ENCODE peak calls at places on chromosomes 13 and 19, in five cellular contexts. One of them, this sample, is unnamed.

GRCh38 chr19:18629166-18630088 is 7.4 kb upstream of the KLHL26 start:
- ATAC-seq in activated T-helper 17 cell treated with anti-CD3 and anti-CD28 coated beads, Interleukin-2, amount 50 U/mL, for 72 hours: no peak
- ATAC-seq in pancreas: peak
- ATAC-seq in CD4-positive, alpha-beta T cell: no peak
- ATAC-seq in lower lobe of right lung: peak
- ATAC-seq in this sample: peak

GRCh38 chr13:98556968-98557591 is 19.8 kb downstream of the STK24 start:
- ATAC-seq in CD4-positive, alpha-beta T cell: peak
- ATAC-seq in activated T-helper 17 cell treated with anti-CD3 and anti-CD28 coated beads, Interleukin-2, amount 50 U/mL, for 72 hours: peak
- ATAC-seq in lower lobe of right lung: peak
- ATAC-seq in pancreas: peak
- ATAC-seq in this sample: no peak

GRCh38 chr19:41411682-41412265 is 14.2 kb downstream of the BCKDHA start:
- ATAC-seq in pancreas: peak
- ATAC-seq in activated T-helper 17 cell treated with anti-CD3 and anti-CD28 coated beads, Interleukin-2, amount 50 U/mL, for 72 hours: no peak
- ATAC-seq in lower lobe of right lung: no peak
- ATAC-seq in CD4-positive, alpha-beta T cell: no peak
- ATAC-seq in this sample: no peak

GRCh38 chr13:23504188-23504587 is 66.0 kb upstream of the TNFRSF19 start:
- ATAC-seq in pancreas: no peak
- ATAC-seq in activated T-helper 17 cell treated with anti-CD3 and anti-CD28 coated beads, Interleukin-2, amount 50 U/mL, for 72 hours: no peak
- ATAC-seq in CD4-positive, alpha-beta T cell: no peak
- ATAC-seq in lower lobe of right lung: no peak
- ATAC-seq in this sample: no peak

GRCh38 chr13:107450931-107451330 is 764.4 kb downstream of the LIG4 start:
- ATAC-seq in lower lobe of right lung: peak
- ATAC-seq in CD4-positive, alpha-beta T cell: no peak
- ATAC-seq in pancreas: no peak
- ATAC-seq in activated T-helper 17 cell treated with anti-CD3 and anti-CD28 coated beads, Interleukin-2, amount 50 U/mL, for 72 hours: no peak
- ATAC-seq in this sample: peak

GRCh38 chr13:70339738-70340137 is 231.5 kb upstream of the KLHL1 start:
- ATAC-seq in CD4-positive, alpha-beta T cell: no peak
- ATAC-seq in lower lobe of right lung: no peak
- ATAC-seq in activated T-helper 17 cell treated with anti-CD3 and anti-CD28 coated beads, Interleukin-2, amount 50 U/mL, for 72 hours: no peak
- ATAC-seq in pancreas: peak
- ATAC-seq in this sample: no peak

GRCh38 chr19:50458396-50459066 is 17.8 kb upstream of the EMC10 start:
- ATAC-seq in lower lobe of right lung: no peak
- ATAC-seq in CD4-positive, alpha-beta T cell: no peak
- ATAC-seq in pancreas: no peak
- ATAC-seq in activated T-helper 17 cell treated with anti-CD3 and anti-CD28 coated beads, Interleukin-2, amount 50 U/mL, for 72 hours: no peak
- ATAC-seq in this sample: no peak

GRCh38 chr13:98048263-98048662 is 94.6 kb upstream of the FARP1 start:
- ATAC-seq in lower lobe of right lung: no peak
- ATAC-seq in activated T-helper 17 cell treated with anti-CD3 and anti-CD28 coated beads, Interleukin-2, amount 50 U/mL, for 72 hours: no peak
- ATAC-seq in CD4-positive, alpha-beta T cell: no peak
- ATAC-seq in pancreas: no peak
- ATAC-seq in this sample: no peak

GRCh38 chr13:98423417-98423816 is 153.5 kb downstream of the STK24 start:
- ATAC-seq in pancreas: peak
- ATAC-seq in activated T-helper 17 cell treated with anti-CD3 and anti-CD28 coated beads, Interleukin-2, amount 50 U/mL, for 72 hours: no peak
- ATAC-seq in CD4-positive, alpha-beta T cell: no peak
- ATAC-seq in lower lobe of right lung: no peak
- ATAC-seq in this sample: no peak

GRCh38 chr13:33242984-33243617 is 42.5 kb downstream of the STARD13 start:
- ATAC-seq in activated T-helper 17 cell treated with anti-CD3 and anti-CD28 coated beads, Interleukin-2, amount 50 U/mL, for 72 hours: no peak
- ATAC-seq in pancreas: no peak
- ATAC-seq in CD4-positive, alpha-beta T cell: no peak
- ATAC-seq in lower lobe of right lung: peak
- ATAC-seq in this sample: no peak

GRCh38 chr19:10796653-10797052 is 39.4 kb downstream of the TMED1 start:
- ATAC-seq in CD4-positive, alpha-beta T cell: no peak
- ATAC-seq in lower lobe of right lung: peak
- ATAC-seq in activated T-helper 17 cell treated with anti-CD3 and anti-CD28 coated beads, Interleukin-2, amount 50 U/mL, for 72 hours: no peak
- ATAC-seq in pancreas: no peak
- ATAC-seq in this sample: no peak

GRCh38 chr19:48770734-48771472 is 15.6 kb downstream of the FGF21 start:
- ATAC-seq in lower lobe of right lung: no peak
- ATAC-seq in activated T-helper 17 cell treated with anti-CD3 and anti-CD28 coated beads, Interleukin-2, amount 50 U/mL, for 72 hours: no peak
- ATAC-seq in CD4-positive, alpha-beta T cell: no peak
- ATAC-seq in pancreas: no peak
- ATAC-seq in this sample: no peak

GRCh38 chr19:14775855-14776254 is 2.5 kb downstream of the ADGRE2 start:
- ATAC-seq in activated T-helper 17 cell treated with anti-CD3 and anti-CD28 coated beads, Interleukin-2, amount 50 U/mL, for 72 hours: peak
- ATAC-seq in pancreas: peak
- ATAC-seq in CD4-positive, alpha-beta T cell: no peak
- ATAC-seq in lower lobe of right lung: peak
- ATAC-seq in this sample: no peak

GRCh38 chr19:51253088-51253806 is 2.4 kb downstream of the SIGLECL1 start:
- ATAC-seq in lower lobe of right lung: no peak
- ATAC-seq in CD4-positive, alpha-beta T cell: no peak
- ATAC-seq in activated T-helper 17 cell treated with anti-CD3 and anti-CD28 coated beads, Interleukin-2, amount 50 U/mL, for 72 hours: no peak
- ATAC-seq in pancreas: no peak
- ATAC-seq in this sample: no peak

GRCh38 chr13:40452741-40453665 is 213.4 kb downstream of the FOXO1 start:
- ATAC-seq in lower lobe of right lung: no peak
- ATAC-seq in activated T-helper 17 cell treated with anti-CD3 and anti-CD28 coated beads, Interleukin-2, amount 50 U/mL, for 72 hours: no peak
- ATAC-seq in pancreas: peak
- ATAC-seq in CD4-positive, alpha-beta T cell: no peak
- ATAC-seq in this sample: no peak

GRCh38 chr13:73984949-73985691 is 149.1 kb downstream of the KLF12 start:
- ATAC-seq in pancreas: no peak
- ATAC-seq in lower lobe of right lung: peak
- ATAC-seq in CD4-positive, alpha-beta T cell: peak
- ATAC-seq in activated T-helper 17 cell treated with anti-CD3 and anti-CD28 coated beads, Interleukin-2, amount 50 U/mL, for 72 hours: peak
- ATAC-seq in this sample: no peak

GRCh38 chr13:109862627-109863026 is 76.2 kb upstream of the IRS2 start:
- ATAC-seq in CD4-positive, alpha-beta T cell: no peak
- ATAC-seq in pancreas: peak
- ATAC-seq in activated T-helper 17 cell treated with anti-CD3 and anti-CD28 coated beads, Interleukin-2, amount 50 U/mL, for 72 hours: no peak
- ATAC-seq in lower lobe of right lung: peak
- ATAC-seq in this sample: no peak

GRCh38 chr19:38678217-38678890 is 30.9 kb downstream of the ACTN4 start:
- ATAC-seq in pancreas: no peak
- ATAC-seq in CD4-positive, alpha-beta T cell: no peak
- ATAC-seq in activated T-helper 17 cell treated with anti-CD3 and anti-CD28 coated beads, Interleukin-2, amount 50 U/mL, for 72 hours: no peak
- ATAC-seq in lower lobe of right lung: no peak
- ATAC-seq in this sample: no peak

GRCh38 chr19:3968556-3969434 is 2.1 kb downstream of the DAPK3 start:
- ATAC-seq in activated T-helper 17 cell treated with anti-CD3 and anti-CD28 coated beads, Interleukin-2, amount 50 U/mL, for 72 hours: no peak
- ATAC-seq in lower lobe of right lung: peak
- ATAC-seq in pancreas: peak
- ATAC-seq in CD4-positive, alpha-beta T cell: no peak
- ATAC-seq in this sample: peak

GRCh38 chr13:26699197-26699490 is 61.4 kb downstream of the GPR12 start:
- ATAC-seq in activated T-helper 17 cell treated with anti-CD3 and anti-CD28 coated beads, Interleukin-2, amount 50 U/mL, for 72 hours: no peak
- ATAC-seq in pancreas: no peak
- ATAC-seq in lower lobe of right lung: no peak
- ATAC-seq in CD4-positive, alpha-beta T cell: no peak
- ATAC-seq in this sample: no peak

GRCh38 chr19:48954011-48954594 is 572 bp upstream of the BAX start:
- ATAC-seq in pancreas: peak
- ATAC-seq in activated T-helper 17 cell treated with anti-CD3 and anti-CD28 coated beads, Interleukin-2, amount 50 U/mL, for 72 hours: no peak
- ATAC-seq in lower lobe of right lung: no peak
- ATAC-seq in CD4-positive, alpha-beta T cell: peak
- ATAC-seq in this sample: no peak

GRCh38 chr19:7986321-7987083 is 18.9 kb downstream of the ELAVL1 start:
- ATAC-seq in pancreas: peak
- ATAC-seq in CD4-positive, alpha-beta T cell: no peak
- ATAC-seq in activated T-helper 17 cell treated with anti-CD3 and anti-CD28 coated beads, Interleukin-2, amount 50 U/mL, for 72 hours: no peak
- ATAC-seq in lower lobe of right lung: peak
- ATAC-seq in this sample: no peak

GRCh38 chr19:6588508-6589345 is 2.2 kb downstream of the CD70 start:
- ATAC-seq in lower lobe of right lung: no peak
- ATAC-seq in CD4-positive, alpha-beta T cell: no peak
- ATAC-seq in pancreas: no peak
- ATAC-seq in activated T-helper 17 cell treated with anti-CD3 and anti-CD28 coated beads, Interleukin-2, amount 50 U/mL, for 72 hours: no peak
- ATAC-seq in this sample: no peak

GRCh38 chr19:37979547-37980082 is 72.6 kb downstream of the SIPA1L3 start:
- ATAC-seq in CD4-positive, alpha-beta T cell: no peak
- ATAC-seq in pancreas: peak
- ATAC-seq in activated T-helper 17 cell treated with anti-CD3 and anti-CD28 coated beads, Interleukin-2, amount 50 U/mL, for 72 hours: no peak
- ATAC-seq in lower lobe of right lung: peak
- ATAC-seq in this sample: no peak

GRCh38 chr13:98299243-98299953 is 122.3 kb upstream of the RNF113B start:
- ATAC-seq in pancreas: no peak
- ATAC-seq in activated T-helper 17 cell treated with anti-CD3 and anti-CD28 coated beads, Interleukin-2, amount 50 U/mL, for 72 hours: no peak
- ATAC-seq in lower lobe of right lung: no peak
- ATAC-seq in CD4-positive, alpha-beta T cell: no peak
- ATAC-seq in this sample: no peak

GRCh38 chr19:29680447-29680846 is 15.2 kb downstream of the PLEKHF1 start:
- ATAC-seq in lower lobe of right lung: peak
- ATAC-seq in pancreas: peak
- ATAC-seq in CD4-positive, alpha-beta T cell: peak
- ATAC-seq in activated T-helper 17 cell treated with anti-CD3 and anti-CD28 coated beads, Interleukin-2, amount 50 U/mL, for 72 hours: peak
- ATAC-seq in this sample: no peak

GRCh38 chr13:50685491-50685890 is 158.0 kb downstream of the DLEU7 start:
- ATAC-seq in pancreas: peak
- ATAC-seq in lower lobe of right lung: no peak
- ATAC-seq in CD4-positive, alpha-beta T cell: no peak
- ATAC-seq in activated T-helper 17 cell treated with anti-CD3 and anti-CD28 coated beads, Interleukin-2, amount 50 U/mL, for 72 hours: no peak
- ATAC-seq in this sample: no peak